ENCODE peak calls at places on chromosomes 6 and 20, in six cellular contexts. R is RWPE2, T is GM12865, P is ovary, L is endothelial cell, Z is heart right ventricle. B is an unnamed sample.

GRCh38 chr6:86937219-86938079 is at the start of gene HTR1E:
- DNase-seq in L (peak), Z (no peak), P (peak), T (peak), R (no peak), B (peak)

GRCh38 chr6:63496388-63496804 is 75.9 kb upstream of the LOC128125822 start:
- DNase-seq in P (no peak), Z (no peak), R (no peak), T (no peak), L (no peak), B (no peak)

GRCh38 chr6:89371849-89372505 is 19.5 kb upstream of the UBE2J1 start:
- DNase-seq in P (peak), T (peak), L (peak), Z (peak), R (no peak), B (no peak)

GRCh38 chr20:63177134-63177784 is 38.7 kb downstream of the YTHDF1 start:
- DNase-seq in P (no peak), T (peak), R (no peak), L (no peak), Z (no peak), B (no peak)

GRCh38 chr6:29626948-29627761 is 5.8 kb downstream of the GABBR1 start:
- DNase-seq in T (no peak), Z (no peak), L (peak), R (no peak), P (peak), B (no peak)

GRCh38 chr20:2948968-2949367 is 75.7 kb downstream of the PTPRA start:
- DNase-seq in P (no peak), L (no peak), R (no peak), T (no peak), Z (no peak), B (no peak)

GRCh38 chr6:43283514-43283901 is 14.6 kb upstream of the SLC22A7 start:
- DNase-seq in Z (no peak), L (no peak), T (no peak), P (no peak), R (no peak), B (no peak)

GRCh38 chr6:17525637-17526036 is 74.5 kb upstream of the FAM8A1 start:
- DNase-seq in Z (no peak), T (no peak), L (no peak), P (no peak), R (no peak), B (no peak)

GRCh38 chr6:15879372-15880261 is 216.8 kb upstream of the DTNBP1 start:
- DNase-seq in P (peak), Z (peak), R (no peak), L (no peak), T (peak), B (no peak)

GRCh38 chr6:3438190-3439167 is 18.4 kb downstream of the SLC22A23 start:
- DNase-seq in L (no peak), P (no peak), Z (no peak), T (no peak), R (no peak), B (no peak)

GRCh38 chr20:9185511-9185910 is 116.6 kb downstream of the PLCB4 start:
- DNase-seq in P (no peak), Z (no peak), R (no peak), L (no peak), T (no peak), B (no peak)

GRCh38 chr6:15352884-15353283 is 107.0 kb downstream of the JARID2 start:
- DNase-seq in T (no peak), P (no peak), L (no peak), R (no peak), Z (no peak), B (no peak)

GRCh38 chr6:3843379-3844096 is 5.6 kb upstream of the FAM50B start:
- DNase-seq in R (no peak), T (no peak), P (no peak), L (no peak), Z (no peak), B (no peak)

GRCh38 chr20:59604770-59605665 is 678 bp downstream of the PHACTR3 start:
- DNase-seq in P (no peak), R (no peak), Z (no peak), L (peak), T (no peak), B (no peak)

GRCh38 chr20:6501061-6501460 is 266.4 kb upstream of the BMP2 start:
- DNase-seq in T (no peak), P (no peak), Z (no peak), L (no peak), R (no peak), B (no peak)

GRCh38 chr6:78605909-78606446 is 261.4 kb upstream of the IRAK1BP1 start:
- DNase-seq in Z (no peak), T (no peak), R (no peak), P (no peak), L (no peak), B (no peak)

GRCh38 chr20:4811661-4812181 is 90.0 kb downstream of the PRND start:
- DNase-seq in L (no peak), P (no peak), Z (peak), T (peak), R (no peak), B (peak)

GRCh38 chr6:136326038-136326561 is 36.5 kb upstream of the BCLAF1 start:
- DNase-seq in Z (no peak), R (no peak), T (no peak), P (no peak), L (no peak), B (no peak)

GRCh38 chr6:161353208-161353613 is 79.3 kb upstream of the AGPAT4 start:
- DNase-seq in Z (no peak), P (no peak), R (no peak), T (no peak), L (peak), B (no peak)
- TF ChIP-seq CTCF in Z (no peak), P (no peak), R (peak), T (no peak), L (no peak), B (peak)

DNA sequence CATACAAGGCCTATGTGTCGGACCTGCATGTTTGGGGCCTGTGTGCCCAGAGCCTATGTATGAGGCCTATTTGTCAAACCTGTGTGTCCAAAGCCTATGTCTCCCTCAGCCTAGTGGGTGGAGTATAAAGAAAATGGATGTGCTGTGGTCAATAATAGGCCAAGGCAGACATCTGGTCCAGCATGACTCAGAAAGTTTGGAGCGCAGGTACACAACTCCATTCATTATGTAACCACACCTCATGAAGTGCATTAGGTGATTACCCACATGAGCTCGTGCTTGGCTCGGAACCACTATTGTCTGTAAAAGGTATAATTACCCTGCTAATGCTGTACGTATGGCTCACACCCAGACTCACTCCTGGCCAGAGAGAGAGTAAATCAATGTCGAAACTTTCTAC is 302.4 kb upstream of the POU3F2 start:
- DNase-seq in R (no peak), L (no peak), Z (no peak), T (no peak), P (no peak), B (no peak)
- TF ChIP-seq CTCF in R (no peak), L (no peak), Z (no peak), T (no peak), P (no peak), B (no peak)

GRCh38 chr20:651713-652610 is 1.0 kb downstream of the SRXN1 start:
- DNase-seq in R (no peak), P (no peak), T (peak), L (no peak), Z (no peak), B (no peak)

GRCh38 chr20:652611-653109 is 340 bp downstream of the SRXN1 start:
- DNase-seq in P (peak), Z (peak), R (no peak), L (no peak), T (no peak), B (no peak)

GRCh38 chr20:654427-654770 is 1.4 kb upstream of the SRXN1 start:
- DNase-seq in Z (no peak), T (no peak), L (no peak), R (no peak), P (no peak), B (no peak)

GRCh38 chr20:653110-653589 is at the start of gene SRXN1:
- DNase-seq in R (peak), Z (peak), P (peak), T (peak), L (peak), B (no peak)

DNA sequence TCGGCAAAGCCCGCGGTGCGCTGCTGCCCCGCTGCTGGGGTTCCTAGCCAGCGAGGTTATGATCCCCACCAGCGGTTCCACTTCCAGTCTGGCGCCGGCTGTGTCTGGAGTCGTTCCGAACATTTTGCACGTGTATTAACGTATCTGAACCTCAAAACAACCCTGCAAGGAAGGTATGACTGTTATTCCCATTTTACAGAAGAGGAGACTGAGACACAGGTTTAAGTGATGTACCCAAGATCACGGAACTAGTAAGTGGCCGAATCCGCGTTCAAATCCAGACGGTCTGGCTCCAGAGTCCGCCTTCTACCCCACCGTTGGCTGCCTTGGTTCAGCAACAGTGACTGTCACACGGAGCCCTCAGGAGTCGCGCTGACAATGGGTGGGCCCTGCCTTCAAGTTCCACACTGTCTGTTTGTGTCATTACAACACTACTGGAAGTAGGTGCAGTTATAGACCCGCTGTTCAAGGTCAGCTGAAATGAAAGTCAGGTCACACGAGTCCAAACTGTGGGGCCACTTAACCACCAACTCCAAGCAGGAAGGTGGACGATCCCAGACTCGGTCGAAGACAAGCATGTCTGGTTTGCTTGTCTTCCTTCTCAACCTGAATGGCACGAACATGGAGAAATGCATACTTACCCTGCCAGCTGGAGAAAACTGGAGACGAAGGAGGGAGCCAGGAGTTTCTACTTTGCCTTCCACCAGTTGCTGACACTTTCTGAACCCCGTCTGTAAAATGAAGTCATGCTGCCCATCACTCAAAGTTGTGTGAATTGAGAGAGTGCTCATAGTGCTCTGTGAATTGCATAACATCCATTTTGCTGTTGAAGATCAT is 808 bp upstream of the SRXN1 start:
- DNase-seq in R (no peak), Z (no peak), P (no peak), T (peak), L (no peak), B (no peak)
- TF ChIP-seq CTCF in R (no peak), Z (no peak), P (no peak), T (no peak), L (peak), B (peak)

GRCh38 chr6:13304580-13305255 is 23.6 kb downstream of the TBC1D7 start:
- DNase-seq in L (no peak), Z (no peak), R (no peak), P (no peak), T (peak), B (no peak)
- TF ChIP-seq CTCF in L (no peak), Z (no peak), R (no peak), P (no peak), T (no peak), B (no peak)

GRCh38 chr6:77124604-77125003 is 338.7 kb downstream of the HTR1B start:
- DNase-seq in P (no peak), T (peak), L (no peak), Z (no peak), R (no peak), B (no peak)
- TF ChIP-seq CTCF in P (no peak), T (no peak), L (no peak), Z (no peak), R (no peak), B (no peak)

B was measured in chondrocyte.